ENCODE peak calls at places on chromosomes 3 and 15, in four cellular contexts. One of them, this sample, is unnamed.

GRCh38 chr3:42511196-42511595 is 8.8 kb downstream of the VIPR1 start:
- DNase-seq in H4: no peak
- DNase-seq in NCI-H1048: no peak
- DNase-seq in EH: no peak
- DNase-seq in this sample: no peak

GRCh38 chr15:69467636-69468035 is 15.0 kb downstream of the RPLP1 start:
- DNase-seq in H4: no peak
- DNase-seq in EH: no peak
- DNase-seq in NCI-H1048: no peak
- DNase-seq in this sample: no peak

GRCh38 chr3:38992117-38992779 is 59.5 kb downstream of the SCN11A start:
- DNase-seq in EH: peak
- DNase-seq in H4: no peak
- DNase-seq in NCI-H1048: no peak
- DNase-seq in this sample: no peak

GRCh38 chr15:36401586-36401966 is 177.8 kb upstream of the CDIN1 start:
- DNase-seq in H4: peak
- DNase-seq in EH: no peak
- DNase-seq in NCI-H1048: no peak
- DNase-seq in this sample: no peak

GRCh38 chr3:37902674-37903073 is 41.0 kb downstream of the CTDSPL start:
- DNase-seq in NCI-H1048: no peak
- DNase-seq in H4: no peak
- DNase-seq in EH: no peak
- DNase-seq in this sample: no peak

GRCh38 chr3:165954171-165954570 is 116.9 kb upstream of the BCHE start:
- DNase-seq in NCI-H1048: no peak
- DNase-seq in H4: no peak
- DNase-seq in EH: no peak
- DNase-seq in this sample: no peak

GRCh38 chr3:194874206-194874605 is 188.5 kb downstream of the FAM43A start:
- DNase-seq in NCI-H1048: no peak
- DNase-seq in H4: no peak
- DNase-seq in EH: no peak
- DNase-seq in this sample: no peak

GRCh38 chr15:85910796-85911195 is 116.1 kb upstream of the KLHL25 start:
- DNase-seq in NCI-H1048: peak
- DNase-seq in H4: no peak
- DNase-seq in EH: no peak
- DNase-seq in this sample: peak

GRCh38 chr3:43317461-43318316 is 31.3 kb downstream of the SNRK start:
- DNase-seq in H4: no peak
- DNase-seq in NCI-H1048: no peak
- DNase-seq in EH: peak
- DNase-seq in this sample: no peak

GRCh38 chr3:104887619-104888018 is 479.1 kb upstream of the ALCAM start:
- DNase-seq in H4: no peak
- DNase-seq in NCI-H1048: no peak
- DNase-seq in EH: no peak
- DNase-seq in this sample: no peak

GRCh38 chr3:75012791-75013190 is 398.3 kb upstream of the CNTN3 start:
- DNase-seq in H4: no peak
- DNase-seq in NCI-H1048: no peak
- DNase-seq in EH: no peak
- DNase-seq in this sample: no peak

GRCh38 chr3:194584866-194585265 is 48.4 kb downstream of the TMEM44 start:
- DNase-seq in EH: peak
- DNase-seq in NCI-H1048: no peak
- DNase-seq in H4: no peak
- DNase-seq in this sample: no peak

GRCh38 chr15:40481671-40482070 is 10.9 kb downstream of the CHST14 start:
- DNase-seq in NCI-H1048: peak
- DNase-seq in EH: peak
- DNase-seq in H4: no peak
- DNase-seq in this sample: peak

GRCh38 chr15:48279608-48280007 is 51.6 kb upstream of the DUT start:
- DNase-seq in EH: no peak
- DNase-seq in NCI-H1048: no peak
- DNase-seq in H4: no peak
- DNase-seq in this sample: no peak

GRCh38 chr3:72343078-72343477 is 505.2 kb downstream of the SHQ1 start:
- DNase-seq in EH: peak
- DNase-seq in NCI-H1048: no peak
- DNase-seq in H4: peak
- DNase-seq in this sample: no peak

GRCh38 chr3:197583371-197583770 is 27.6 kb upstream of the BDH1 start:
- DNase-seq in NCI-H1048: no peak
- DNase-seq in H4: no peak
- DNase-seq in EH: no peak
- DNase-seq in this sample: no peak

GRCh38 chr3:8841472-8841871 is 72.1 kb upstream of the OXTR start:
- DNase-seq in EH: peak
- DNase-seq in H4: no peak
- DNase-seq in NCI-H1048: no peak
- DNase-seq in this sample: no peak

GRCh38 chr3:17179381-17180205 is 294.8 kb downstream of the PLCL2 start:
- DNase-seq in EH: peak
- DNase-seq in H4: no peak
- DNase-seq in NCI-H1048: no peak
- DNase-seq in this sample: no peak

GRCh38 chr3:89521328-89521727 is 413.9 kb downstream of the EPHA3 start:
- DNase-seq in NCI-H1048: no peak
- DNase-seq in EH: no peak
- DNase-seq in H4: no peak
- DNase-seq in this sample: no peak

GRCh38 chr3:106386050-106386449 is 517.2 kb upstream of the CBLB start:
- DNase-seq in H4: no peak
- DNase-seq in NCI-H1048: no peak
- DNase-seq in EH: no peak
- DNase-seq in this sample: no peak

GRCh38 chr15:38252481-38253311 is at the start of gene SPRED1:
- DNase-seq in EH: peak
- DNase-seq in H4: peak
- DNase-seq in NCI-H1048: no peak
- DNase-seq in this sample: no peak

GRCh38 chr15:86333819-86334218 is 254.1 kb downstream of the AGBL1 start:
- DNase-seq in NCI-H1048: no peak
- DNase-seq in H4: no peak
- DNase-seq in EH: no peak
- DNase-seq in this sample: no peak

GRCh38 chr3:194587438-194587931 is 45.7 kb downstream of the TMEM44 start:
- DNase-seq in EH: no peak
- DNase-seq in H4: no peak
- DNase-seq in NCI-H1048: no peak
- DNase-seq in this sample: no peak

GRCh38 chr15:80550219-80550909 is 144.7 kb upstream of the ABHD17C start:
- DNase-seq in NCI-H1048: no peak
- DNase-seq in EH: peak
- DNase-seq in H4: peak
- DNase-seq in this sample: no peak

GRCh38 chr3:123791898-123792297 is 92.2 kb downstream of the MYLK start:
- DNase-seq in H4: no peak
- DNase-seq in NCI-H1048: no peak
- DNase-seq in EH: peak
- DNase-seq in this sample: no peak

GRCh38 chr15:94287794-94288246 is 56.5 kb downstream of the MCTP2 start:
- DNase-seq in EH: no peak
- DNase-seq in H4: no peak
- DNase-seq in NCI-H1048: no peak
- DNase-seq in this sample: no peak

GRCh38 chr3:157582634-157582968 is 79.4 kb upstream of the VEPH1 start:
- DNase-seq in H4: no peak
- DNase-seq in NCI-H1048: no peak
- DNase-seq in EH: no peak
- DNase-seq in this sample: no peak

GRCh38 chr3:197465197-197465995 is 90.4 kb downstream of the BDH1 start:
- DNase-seq in NCI-H1048: no peak
- DNase-seq in EH: no peak
- DNase-seq in H4: no peak
- DNase-seq in this sample: no peak

GRCh38 chr3:132325634-132326033 is 8.4 kb downstream of the ACP3 start:
- DNase-seq in NCI-H1048: no peak
- DNase-seq in EH: no peak
- DNase-seq in H4: no peak
- DNase-seq in this sample: no peak

GRCh38 chr15:40072216-40072990 is 33.4 kb upstream of the SRP14 start:
- DNase-seq in NCI-H1048: no peak
- DNase-seq in H4: no peak
- DNase-seq in EH: no peak
- DNase-seq in this sample: no peak

GRCh38 chr15:70358011-70358819 is 260.5 kb upstream of the TLE3 start:
- DNase-seq in NCI-H1048: no peak
- DNase-seq in EH: no peak
- DNase-seq in H4: no peak
- DNase-seq in this sample: no peak

GRCh38 chr3:131072099-131072559 is 45.5 kb downstream of the NEK11 start:
- DNase-seq in NCI-H1048: no peak
- DNase-seq in EH: peak
- DNase-seq in H4: peak
- DNase-seq in this sample: no peak

GRCh38 chr3:16357698-16358097 is 92.7 kb downstream of the OXNAD1 start:
- DNase-seq in NCI-H1048: no peak
- DNase-seq in EH: no peak
- DNase-seq in H4: no peak
- DNase-seq in this sample: no peak

This sample was measured in SK-N-MC.